ENCODE peak calls at places on chromosomes 13 and 19, in four cellular contexts. A, J, V and Q are unnamed samples.
A peak's percentile ranks its signal among the peaks of the same experiment; 100 is the strongest.

GRCh38 chr19:1133471-1133929 is 29.7 kb downstream of the GPX4 start:
- DNase-seq in A (no peak), J (peak; percentile 20), V (peak; percentile 70), Q (peak; percentile 74)

GRCh38 chr19:13164370-13165090 is 14.3 kb downstream of the IER2 start:
- DNase-seq in A (peak; percentile 89), J (peak; percentile 76), V (peak; percentile 84), Q (peak; percentile 91)

GRCh38 chr13:45206340-45206739 is 5.5 kb upstream of the KCTD4 start:
- DNase-seq in A (no peak), J (no peak), V (no peak), Q (no peak)

GRCh38 chr13:21879263-21879914 is 208.5 kb downstream of the FGF9 start:
- DNase-seq in A (no peak), J (no peak), V (no peak), Q (no peak)

GRCh38 chr19:883661-884211 is 9.3 kb downstream of the MED16 start:
- DNase-seq in A (no peak), J (no peak), V (no peak), Q (no peak)

GRCh38 chr13:73776137-73776785 is 357.9 kb downstream of the KLF12 start:
- DNase-seq in A (no peak), J (no peak), V (no peak), Q (no peak)

GRCh38 chr13:30148171-30148754 is 159.1 kb downstream of the KATNAL1 start:
- DNase-seq in A (no peak), J (no peak), V (no peak), Q (no peak)

GRCh38 chr19:871446-872265 is 12.2 kb downstream of the CFD start:
- DNase-seq in A (peak; percentile 44), J (peak; percentile 42), V (peak; percentile 75), Q (peak; percentile 62)

GRCh38 chr13:29849731-29850212 is 645 bp downstream of the UBL3 start:
- DNase-seq in A (peak; percentile 33), J (peak; percentile 41), V (peak; percentile 70), Q (peak; percentile 46)

GRCh38 chr13:30865131-30866009 is 40.7 kb upstream of the MEDAG start:
- DNase-seq in A (peak; percentile 80), J (peak; percentile 64), V (peak; percentile 80), Q (peak; percentile 72)

GRCh38 chr13:29361716-29362115 is 233.8 kb downstream of the SLC7A1 start:
- DNase-seq in A (no peak), J (no peak), V (no peak), Q (no peak)

GRCh38 chr13:98252931-98253470 is 75.9 kb upstream of the RNF113B start:
- DNase-seq in A (peak; percentile 49), J (no peak), V (no peak), Q (no peak)

GRCh38 chr19:15294591-15294990 is 37.7 kb downstream of the BRD4 start:
- DNase-seq in A (no peak), J (no peak), V (peak; percentile 74), Q (no peak)

GRCh38 chr13:49279112-49279511 is 31.4 kb downstream of the CDADC1 start:
- DNase-seq in A (no peak), J (no peak), V (no peak), Q (no peak)

GRCh38 chr19:16887353-16888265 is 1.2 kb upstream of the F2RL3 start:
- DNase-seq in A (no peak), J (peak; percentile 92), V (no peak), Q (no peak)

GRCh38 chr19:4909172-4909896 is at the start of gene UHRF1:
- DNase-seq in A (peak; percentile 58), J (peak; percentile 86), V (peak; percentile 93), Q (no peak)

GRCh38 chr19:33392341-33393285 is 19.1 kb downstream of the CEBPG start:
- DNase-seq in A (peak; percentile 92), J (no peak), V (peak; percentile 89), Q (peak; percentile 8)

GRCh38 chr19:3509566-3509989 is 3.5 kb downstream of the FZR1 start:
- DNase-seq in A (no peak), J (peak; percentile 27), V (no peak), Q (no peak)

DNA sequence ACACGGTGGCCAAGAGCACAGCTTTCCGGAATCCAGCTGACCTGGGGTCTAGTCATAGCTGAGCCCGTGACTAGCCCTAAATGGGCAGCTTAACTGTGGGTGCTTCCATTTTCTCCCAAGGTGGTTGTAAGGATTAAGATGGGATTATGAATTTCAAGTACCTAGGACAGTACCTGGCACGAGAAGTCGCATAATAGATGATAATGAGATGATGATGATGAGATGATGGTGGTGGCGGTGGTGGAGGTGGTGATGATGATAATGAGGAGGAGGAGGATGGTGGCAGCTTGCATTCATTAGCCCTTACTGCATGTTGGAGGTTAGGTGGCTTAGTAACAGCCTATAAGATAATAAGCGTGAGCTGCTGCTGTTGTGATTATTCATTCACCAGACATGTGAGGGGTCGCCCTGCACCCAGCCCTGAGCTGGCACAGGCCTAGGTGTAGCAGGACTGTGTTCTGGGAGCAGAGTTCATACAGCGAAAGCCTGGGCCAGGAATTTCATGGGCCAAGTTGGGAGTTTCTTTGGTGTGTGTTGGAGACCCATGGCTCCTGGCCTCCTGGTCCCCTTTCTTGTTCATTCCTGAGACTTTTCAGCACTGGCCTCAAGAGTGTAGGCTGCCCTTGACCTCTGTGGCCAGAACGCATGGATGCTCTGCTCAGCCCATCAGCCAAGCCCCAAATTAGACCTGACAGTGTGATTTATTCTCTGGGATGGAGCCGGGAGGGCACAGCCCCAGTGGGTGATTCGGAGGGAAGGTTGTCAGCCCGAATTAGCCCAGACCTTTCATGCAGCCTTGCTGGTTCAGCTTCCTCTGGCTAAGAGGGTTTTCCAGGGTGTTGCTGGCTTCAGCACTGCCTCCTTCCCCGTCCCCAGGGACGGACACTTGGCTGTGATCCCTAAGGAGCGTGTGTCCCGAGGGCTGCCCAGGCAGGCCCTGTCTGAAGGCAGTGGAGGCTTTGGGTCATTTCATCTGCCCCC is 128.8 kb downstream of the SIPA1L3 start:
- DNase-seq in A (peak; percentile 6), J (no peak), V (no peak), Q (no peak)
- TF ChIP-seq FOXJ3 in A (no peak), J (no peak), V (no peak), Q (no peak)

GRCh38 chr19:28710278-28710677 is 502.7 kb downstream of the UQCRFS1 start:
- DNase-seq in A (peak; percentile 43), J (peak; percentile 74), V (peak; percentile 24), Q (no peak)
- TF ChIP-seq FOXJ3 in A (no peak), J (no peak), V (no peak), Q (no peak)

GRCh38 chr19:35349614-35350521 is 2.2 kb downstream of the FFAR1 start:
- DNase-seq in A (no peak), J (no peak), V (no peak), Q (no peak)

GRCh38 chr19:35350591-35350990 is 2.9 kb downstream of the FFAR1 start:
- DNase-seq in A (no peak), J (no peak), V (no peak), Q (no peak)

GRCh38 chr19:35347171-35347929 is at the start of gene FFAR1:
- DNase-seq in A (no peak), J (no peak), V (no peak), Q (no peak)

GRCh38 chr19:35347930-35348298 is 212 bp downstream of the FFAR1 start:
- DNase-seq in A (no peak), J (no peak), V (no peak), Q (no peak)

DNA sequence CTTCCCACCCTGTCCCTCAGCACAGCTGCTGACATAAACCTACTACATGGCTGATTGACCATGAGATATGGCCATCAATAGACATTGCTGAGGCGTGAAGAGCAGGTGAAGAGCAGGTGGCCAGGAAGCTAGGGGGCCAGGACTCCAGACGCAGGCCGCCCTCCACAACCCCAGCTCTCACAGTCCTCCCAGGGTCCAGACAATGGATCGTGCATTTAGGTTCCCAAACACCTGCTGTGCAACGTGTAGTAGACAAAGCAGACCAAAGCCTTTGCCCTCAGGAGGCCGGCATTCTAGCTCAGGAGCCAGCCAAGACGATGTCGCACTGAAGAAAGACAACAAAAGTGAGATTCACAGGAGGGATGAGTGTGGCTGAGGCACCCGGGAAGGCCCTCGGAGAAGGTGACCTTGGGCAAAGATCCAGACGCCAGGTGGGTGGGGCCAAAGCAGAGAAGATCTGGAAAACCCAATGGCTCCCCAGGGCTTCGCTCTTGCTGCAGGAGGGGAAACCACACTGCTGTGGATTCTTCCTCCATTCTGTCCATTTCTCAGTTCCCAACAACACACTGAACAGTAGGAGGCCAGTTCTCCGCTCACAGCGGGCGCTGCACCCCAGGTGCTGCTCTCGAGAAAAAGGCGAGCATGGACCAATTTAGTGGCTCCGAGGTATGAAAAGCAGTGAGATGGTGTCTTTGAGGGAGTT is 1.4 kb downstream of the FFAR1 start:
- DNase-seq in A (no peak), J (no peak), V (no peak), Q (no peak)
- TF ChIP-seq FOXJ3 in A (no peak), J (no peak), V (no peak), Q (no peak)

GRCh38 chr19:29415507-29415906 is 110.3 kb upstream of the VSTM2B start:
- DNase-seq in A (no peak), J (no peak), V (no peak), Q (peak; percentile 54)
- TF ChIP-seq FOXJ3 in A (no peak), J (no peak), V (no peak), Q (no peak)